ENCODE peak calls at places on chromosomes 1 and 21, in four cellular contexts. M, U, X and G are unnamed samples. For H3K9me3 and H3K4me1, the result is how much of the 10 kb centered on the place peaks cover.

GRCh38 chr1:16498573-16499359 is 15.3 kb downstream of the RNU1-1 start:
- DNase-seq in M (peak), U (peak), X (peak), G (no peak)

GRCh38 chr1:87956072-87956471 is 627.4 kb downstream of the LMO4 start:
- DNase-seq in M (no peak), U (peak), X (peak), G (no peak)

GRCh38 chr21:44939532-44940115 is at the start of gene SLX9:
- DNase-seq in M (peak), U (peak), X (peak), G (no peak)

GRCh38 chr1:32861904-32862698 is 8.6 kb downstream of the FNDC5 start:
- DNase-seq in M (no peak), U (no peak), X (no peak), G (no peak)

GRCh38 chr21:42309753-42310213 is 5.4 kb downstream of the TFF3 start:
- DNase-seq in M (peak), U (peak), X (no peak), G (peak)

GRCh38 chr1:95236784-95237575 is 3.0 kb downstream of the RWDD3 start:
- DNase-seq in M (no peak), U (no peak), X (no peak), G (no peak)

GRCh38 chr1:183812111-183812510 is 7.2 kb downstream of the RGL1 start:
- DNase-seq in M (no peak), U (no peak), X (peak), G (no peak)

GRCh38 chr1:18486195-18486594 is 5.5 kb downstream of the KLHDC7A start:
- DNase-seq in M (no peak), U (no peak), X (no peak), G (peak)

GRCh38 chr1:20785907-20786309 is 1.2 kb downstream of the HP1BP3 start:
- DNase-seq in M (no peak), U (no peak), X (no peak), G (no peak)

DNA sequence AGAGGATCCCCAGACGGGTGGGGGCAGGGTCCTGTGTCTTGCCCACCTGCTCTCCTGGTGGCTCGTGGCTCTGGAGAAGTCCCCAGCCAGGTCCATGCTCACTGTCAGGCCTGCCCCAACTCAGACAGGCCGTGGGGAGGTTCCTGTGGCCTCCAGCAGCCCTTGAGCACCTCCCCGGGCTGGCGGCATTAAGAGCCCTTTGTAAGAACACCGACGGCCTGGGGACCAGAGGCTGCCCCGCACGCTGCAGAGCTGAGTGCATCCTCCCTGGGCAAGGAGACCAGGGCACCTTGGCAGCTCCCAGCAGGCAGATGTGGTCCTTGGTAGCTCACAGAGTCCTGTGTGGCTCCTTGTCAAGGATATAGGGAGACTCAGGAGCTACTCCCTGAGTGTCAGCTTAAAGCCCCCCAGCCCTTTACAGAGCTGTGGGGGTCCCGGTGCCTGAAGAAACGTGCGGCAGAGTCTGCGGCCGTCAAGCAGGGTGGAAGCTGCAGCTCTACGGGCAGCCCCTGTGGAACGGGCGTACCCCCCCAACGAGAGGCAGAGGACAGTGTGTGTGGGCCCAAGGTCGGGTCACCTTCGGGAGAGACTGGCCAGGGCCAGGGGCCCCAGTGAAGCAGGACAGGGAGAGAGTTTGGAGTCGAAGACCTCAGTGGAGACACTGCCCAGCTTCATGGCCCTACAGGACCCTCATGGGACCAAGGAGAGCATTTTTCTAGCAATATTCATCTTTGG is 118.6 kb downstream of the PRDM16 start:
- DNase-seq in M (no peak), U (no peak), X (no peak), G (no peak)
- H3K9me3 ChIP-seq in M (under half), U (under half), X (under half), G (under half)

GRCh38 chr1:203165800-203166161 is 9.8 kb downstream of the MYBPH start:
- DNase-seq in M (no peak), U (no peak), X (no peak), G (no peak)
- H3K4me1 ChIP-seq in M (under half), U (under half), X (under half), G (under half)

GRCh38 chr1:143748906-143749305 is 222.9 kb downstream of the FAM72C start:
- DNase-seq in M (no peak), U (no peak), X (no peak), G (no peak)
- H3K9me3 ChIP-seq in M (under half), U (under half), X (under half), G (under half)

GRCh38 chr1:14934867-14935266 is 218.7 kb upstream of the TMEM51 start:
- DNase-seq in M (no peak), U (no peak), X (no peak), G (no peak)
- H3K4me1 ChIP-seq in M (under half), U (under half), X (under half), G (under half)

DNA sequence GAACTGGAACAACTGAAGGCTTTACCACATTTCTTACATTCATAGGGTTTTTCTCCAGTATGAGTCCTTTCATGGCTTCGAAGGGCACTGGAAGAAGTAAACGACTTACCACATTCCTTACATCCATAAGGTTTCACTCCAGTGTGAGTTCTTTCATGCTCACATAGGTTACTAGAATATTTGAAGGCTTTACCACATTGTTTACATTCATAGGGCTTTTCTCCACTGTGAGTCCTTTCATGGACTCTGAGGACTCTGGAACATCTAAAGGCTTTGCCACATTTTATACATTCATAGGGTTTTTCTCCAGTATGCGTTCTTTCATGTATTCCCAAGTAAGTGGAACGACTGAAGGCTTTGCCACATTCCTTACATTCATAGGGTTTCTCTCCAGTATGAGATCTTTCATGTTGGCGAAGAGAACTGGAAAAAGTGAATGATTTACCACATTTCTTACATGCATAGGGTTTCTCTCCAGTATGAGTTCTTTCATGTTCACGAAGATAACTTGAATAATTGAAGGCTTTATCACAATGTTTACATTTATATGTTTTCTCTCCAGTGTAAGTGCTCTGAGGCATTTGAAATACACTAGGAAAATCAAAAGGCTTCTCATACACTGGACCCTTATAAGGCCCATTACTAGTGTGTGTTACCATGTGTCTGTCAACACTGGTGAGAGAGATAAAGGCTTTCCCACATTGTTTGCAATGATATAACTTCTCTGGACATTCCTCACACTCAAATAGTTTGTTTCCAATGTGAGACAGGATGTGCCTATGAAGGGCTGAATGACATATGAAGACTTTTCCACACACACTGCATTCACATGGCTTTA is 29.8 kb upstream of the ZNF695 start:
- DNase-seq in M (no peak), U (no peak), X (no peak), G (no peak)
- H3K9me3 ChIP-seq in M (half or more), U (half or more), X (under half), G (under half)

DNA sequence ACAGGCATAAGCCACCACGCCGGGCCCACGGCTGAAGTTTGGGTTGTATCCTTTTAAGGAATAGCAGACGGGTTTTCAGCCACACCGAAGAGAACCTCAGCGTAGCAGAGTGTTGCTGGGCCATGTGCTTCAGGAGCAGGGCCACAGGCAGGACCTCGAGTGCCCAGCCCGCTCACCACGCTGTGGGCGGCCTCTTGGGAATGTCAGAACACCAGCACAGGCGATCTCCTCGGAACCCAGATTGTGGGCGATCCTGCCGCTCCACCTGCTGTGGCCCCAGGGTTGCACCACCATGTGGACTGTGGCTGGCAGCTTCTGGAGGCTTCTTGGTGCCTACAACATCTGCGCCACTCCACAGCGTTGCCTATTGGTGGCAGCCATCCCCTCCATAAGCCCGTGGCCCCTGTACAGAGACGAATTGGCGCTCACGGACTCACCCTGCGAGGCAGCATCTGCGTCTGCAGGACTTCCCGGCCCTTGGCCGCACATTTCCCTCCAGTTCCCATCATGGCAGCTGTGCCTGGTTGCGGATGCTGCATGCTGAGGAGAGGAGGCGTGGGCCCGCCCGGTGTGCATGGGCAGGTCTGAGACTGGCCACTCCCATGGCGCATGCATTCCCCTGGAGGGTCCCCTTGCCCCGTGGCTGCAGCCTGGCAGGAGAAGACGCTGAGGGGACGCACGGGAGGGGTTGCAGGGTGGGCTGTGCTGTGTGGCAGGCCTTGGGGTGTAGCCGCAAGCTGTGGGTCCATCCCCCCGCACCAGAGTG is 69.3 kb downstream of the SKI start:
- DNase-seq in M (no peak), U (no peak), X (no peak), G (no peak)
- H3K4me1 ChIP-seq in M (under half), U (under half), X (half or more), G (under half)

DNA sequence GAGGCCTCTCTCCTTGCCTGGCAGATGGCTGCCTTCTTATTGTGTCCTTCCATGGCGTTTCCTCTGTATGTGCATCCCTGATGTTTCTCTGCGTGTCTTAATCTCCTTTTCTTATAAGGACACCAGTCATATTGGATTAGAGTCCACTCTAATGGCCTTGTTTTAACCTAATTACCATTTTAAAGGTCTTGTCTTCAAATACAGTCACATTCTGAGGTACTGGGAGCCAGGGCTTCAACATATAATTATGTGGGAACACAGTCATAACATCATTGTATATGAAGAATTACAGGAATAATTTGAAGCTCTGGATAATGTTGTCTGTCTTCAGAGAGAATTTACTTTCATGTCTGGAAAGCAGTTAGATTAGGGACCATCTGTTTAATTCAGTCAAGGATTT is 56.4 kb upstream of the PTGFR start:
- DNase-seq in M (no peak), U (no peak), X (no peak), G (no peak)
- H3K9me3 ChIP-seq in M (under half), U (under half), X (under half), G (under half)

GRCh38 chr1:247517795-247518612 is 18.2 kb downstream of the OR2C3 start:
- DNase-seq in M (no peak), U (no peak), X (no peak), G (no peak)
- H3K4me1 ChIP-seq in M (under half), U (under half), X (under half), G (under half)